ENCODE peak calls at places on chromosome 6, in nine cellular contexts. A is NCI-H1092 treated with DMSO at 0.1 percent for 48 hours, C is non-pigmented ciliary epithelial cell, S is kidney glomerular epithelial cell, G is occipital lobe, L is ACHN, D is fibroblast of pulmonary artery, T is activated T-helper 1 cell treated with Interleukin-2 at 50 U/mL for 16 hours, N is PC-3. E is an unnamed sample.

GRCh38 chr6:5499644-5500306 is 238.5 kb downstream of the FARS2 start:
- DNase-seq in A (no peak), C (peak), S (no peak), G (no peak), L (no peak), D (peak), T (no peak), N (peak), E (no peak)

GRCh38 chr6:168198302-168199180 is 119.5 kb upstream of the FRMD1 start:
- DNase-seq in A (no peak), C (no peak), S (no peak), G (no peak), L (no peak), D (no peak), T (no peak), N (no peak), E (no peak)

GRCh38 chr6:39167866-39168625 is 53.1 kb upstream of the SAYSD1 start:
- DNase-seq in A (no peak), C (no peak), S (no peak), G (no peak), L (no peak), D (no peak), T (no peak), N (peak), E (no peak)

GRCh38 chr6:53564401-53565065 is 19.6 kb upstream of the GCLC start:
- DNase-seq in A (no peak), C (no peak), S (no peak), G (no peak), L (no peak), D (no peak), T (no peak), N (no peak), E (no peak)

GRCh38 chr6:15427360-15428070 is 181.6 kb downstream of the JARID2 start:
- DNase-seq in A (no peak), C (no peak), S (no peak), G (no peak), L (no peak), D (peak), T (no peak), N (no peak), E (no peak)

GRCh38 chr6:621916-622315 is 35.0 kb downstream of the HUS1B start:
- DNase-seq in A (no peak), C (no peak), S (no peak), G (no peak), L (no peak), D (no peak), T (no peak), N (no peak), E (no peak)

GRCh38 chr6:67812125-67812524 is 823.0 kb upstream of the ADGRB3 start:
- DNase-seq in A (no peak), C (no peak), S (no peak), G (no peak), L (no peak), D (no peak), T (no peak), N (no peak), E (no peak)

GRCh38 chr6:129889580-129889979 is 28.5 kb upstream of the TMEM244 start:
- DNase-seq in A (no peak), C (peak), S (peak), G (no peak), L (no peak), D (peak), T (no peak), N (peak), E (no peak)